ENCODE peak calls at places on chromosomes 5 and 9, in four cellular contexts. O is thoracic aorta, I is A673, Z is dorsolateral prefrontal cortex. F is an unnamed sample.

GRCh38 chr5:98296426-98296825 is 477.0 kb upstream of the RGMB start:
- DNase-seq in O (no peak), I (no peak), Z (no peak), F (peak; percentile 18)

GRCh38 chr9:100322954-100323536 is 29.7 kb downstream of the TEX10 start:
- DNase-seq in O (no peak), I (peak; percentile 65), Z (no peak), F (peak; percentile 63)

GRCh38 chr9:33403941-33404781 is 1.8 kb upstream of the AQP7 start:
- DNase-seq in I (no peak), Z (no peak), O (no peak), F (no peak)

GRCh38 chr9:33320568-33321261 is 30.4 kb downstream of the NFX1 start:
- DNase-seq in I (peak; percentile 73), O (no peak), Z (no peak), F (no peak)

GRCh38 chr5:179152941-179153340 is 92.8 kb downstream of the ZNF354C start:
- DNase-seq in Z (no peak), I (no peak), O (no peak), F (no peak)

GRCh38 chr5:42250-42649 is 49.7 kb upstream of the PLEKHG4B start:
- DNase-seq in O (no peak), Z (no peak), I (no peak), F (peak; percentile 49)

GRCh38 chr5:38250752-38251448 is 7.5 kb upstream of the EGFLAM start:
- DNase-seq in Z (no peak), O (no peak), I (no peak), F (peak; percentile 45)

GRCh38 chr9:91422832-91423711 is 560 bp downstream of the NFIL3 start:
- DNase-seq in O (peak; percentile 24), Z (peak; percentile 48), I (peak; percentile 82), F (peak; percentile 77)

GRCh38 chr5:107966216-107966615 is 295.5 kb upstream of the EFNA5 start:
- DNase-seq in O (no peak), Z (no peak), I (no peak), F (peak; percentile 69)

GRCh38 chr5:39678533-39678932 is 253.8 kb upstream of the DAB2 start:
- DNase-seq in I (no peak), O (no peak), Z (no peak), F (no peak)

GRCh38 chr9:108205276-108205675 is 650.5 kb downstream of the ACTL7B start:
- DNase-seq in O (no peak), I (no peak), Z (no peak), F (no peak)

GRCh38 chr9:83570359-83570758 is 32.2 kb upstream of the FRMD3 start:
- DNase-seq in O (no peak), I (no peak), Z (no peak), F (no peak)

GRCh38 chr9:8816361-8816760 is 1016.8 kb upstream of the DMAC1 start:
- DNase-seq in Z (no peak), O (no peak), I (no peak), F (peak; percentile 93)

GRCh38 chr9:95947118-95947517 is 71.6 kb downstream of the ERCC6L2 start:
- DNase-seq in I (no peak), Z (no peak), O (no peak), F (no peak)

GRCh38 chr9:112044183-112044582 is 130.9 kb downstream of the SUSD1 start:
- DNase-seq in Z (no peak), O (no peak), I (no peak), F (no peak)

GRCh38 chr9:84711936-84712335 is 42.4 kb downstream of the NTRK2 start:
- DNase-seq in I (no peak), O (no peak), Z (no peak), F (no peak)

GRCh38 chr5:113214606-113215323 is 220.0 kb downstream of the TSSK1B start:
- DNase-seq in I (no peak), Z (no peak), O (no peak), F (peak; percentile 65)

GRCh38 chr9:23811633-23812032 is 14.4 kb downstream of the ELAVL2 start:
- DNase-seq in Z (no peak), I (no peak), O (no peak), F (no peak)

GRCh38 chr5:170861855-170862766 is at the start of gene RANBP17:
- DNase-seq in I (no peak), Z (no peak), O (no peak), F (peak; percentile 93)

GRCh38 chr5:150625164-150625535 is 15.3 kb upstream of the SYNPO start:
- DNase-seq in Z (no peak), O (no peak), I (no peak), F (no peak)

GRCh38 chr9:106878081-106878837 is 15.3 kb downstream of the ZNF462 start:
- DNase-seq in O (no peak), Z (no peak), I (no peak), F (peak; percentile 63)

GRCh38 chr5:68441309-68441708 is 225.8 kb downstream of the PIK3R1 start:
- DNase-seq in O (no peak), Z (no peak), I (no peak), F (no peak)

GRCh38 chr5:73318308-73318719 is 130.3 kb downstream of the FOXD1 start:
- DNase-seq in Z (no peak), O (no peak), I (no peak), F (no peak)

GRCh38 chr9:115154969-115155534 is 37.1 kb upstream of the TNC start:
- DNase-seq in I (no peak), Z (peak; percentile 28), O (no peak), F (no peak)

GRCh38 chr5:36202521-36202961 is 39.2 kb downstream of the NADK2 start:
- DNase-seq in O (no peak), Z (no peak), I (peak; percentile 15), F (no peak)

GRCh38 chr5:160651682-160652645 is 200.0 kb downstream of the ATP10B start:
- DNase-seq in I (no peak), Z (no peak), O (no peak), F (no peak)

GRCh38 chr5:369151-369939 is 47.8 kb downstream of the AHRR start:
- DNase-seq in I (no peak), Z (peak; percentile 13), O (no peak), F (no peak)

GRCh38 chr5:123155511-123155923 is 66.5 kb downstream of the PRDM6 start:
- DNase-seq in O (no peak), I (no peak), Z (no peak), F (no peak)

GRCh38 chr9:77257275-77257674 is 79.9 kb downstream of the VPS13A start:
- DNase-seq in O (no peak), Z (no peak), I (no peak), F (no peak)

GRCh38 chr5:61329729-61330128 is 2.3 kb upstream of the ZSWIM6 start:
- DNase-seq in I (peak; percentile 45), Z (no peak), O (no peak), F (no peak)

GRCh38 chr9:128528445-128529160 is 23.8 kb upstream of the SPTAN1 start:
- DNase-seq in I (no peak), Z (no peak), O (no peak), F (no peak)

GRCh38 chr5:102561894-102562760 is 63.3 kb upstream of the SLCO6A1 start:
- DNase-seq in O (no peak), I (peak; percentile 72), Z (no peak), F (peak; percentile 90)

GRCh38 chr9:130262771-130263170 is 2.8 kb upstream of the HMCN2 start:
- DNase-seq in I (no peak), Z (no peak), O (no peak), F (no peak)

GRCh38 chr9:130265431-130266235 is at the start of gene HMCN2:
- DNase-seq in O (no peak), I (no peak), Z (no peak), F (peak; percentile 74)

GRCh38 chr9:130262061-130262745 is 3.4 kb upstream of the HMCN2 start:
- DNase-seq in Z (no peak), O (no peak), I (no peak), F (no peak)

GRCh38 chr9:130264414-130265350 is 878 bp upstream of the HMCN2 start:
- DNase-seq in Z (no peak), O (no peak), I (no peak), F (peak; percentile 22)

DNA sequence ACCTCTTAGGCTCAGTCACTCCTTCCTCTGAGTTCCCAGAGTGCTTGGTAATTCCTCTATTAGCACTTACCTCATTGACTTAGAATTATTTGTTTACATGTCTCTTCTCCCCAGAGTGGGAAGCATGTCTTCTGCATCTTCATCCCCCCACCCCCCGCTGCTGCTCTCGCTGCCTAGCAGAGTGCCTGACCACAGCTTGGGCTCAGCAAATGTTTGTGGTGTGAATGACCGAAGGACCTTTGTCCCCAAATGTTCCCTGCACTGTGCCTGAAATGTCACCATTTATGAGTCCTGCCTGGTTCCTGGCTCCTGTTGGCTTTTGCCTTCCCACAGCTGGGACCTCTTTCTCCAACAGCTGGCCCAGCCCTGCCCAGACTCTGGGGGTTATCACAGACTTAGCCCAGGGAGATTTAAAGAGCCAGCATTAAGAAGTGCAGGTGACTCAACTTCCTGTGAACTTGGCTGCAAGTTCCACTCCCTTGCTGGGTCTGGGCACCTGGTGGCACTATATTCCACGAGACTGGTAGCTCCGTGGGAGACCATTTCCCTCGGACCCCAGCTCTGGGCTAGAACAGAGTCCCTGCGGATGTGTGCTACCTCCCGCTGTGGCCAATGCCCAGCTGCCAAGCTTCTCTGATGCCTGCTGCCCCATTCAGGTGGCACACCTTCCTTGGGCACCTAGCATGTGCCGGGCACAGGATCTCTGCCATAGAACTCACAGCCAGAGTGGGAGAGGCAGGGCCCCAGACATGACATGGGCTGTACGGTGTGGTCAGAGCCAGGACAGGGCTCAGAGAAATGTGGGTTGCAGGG is 1.8 kb upstream of the HMCN2 start:
- DNase-seq in I (no peak), O (no peak), Z (no peak), F (peak; percentile 82)
- H3K27me3 ChIP-seq in I (peaks cover 74% of the 10 kb centered on the region), O (peaks cover 11% of the 10 kb centered on the region), Z (peaks cover 53% of the 10 kb centered on the region), F (no peaks in the 10 kb centered on the region)

DNA sequence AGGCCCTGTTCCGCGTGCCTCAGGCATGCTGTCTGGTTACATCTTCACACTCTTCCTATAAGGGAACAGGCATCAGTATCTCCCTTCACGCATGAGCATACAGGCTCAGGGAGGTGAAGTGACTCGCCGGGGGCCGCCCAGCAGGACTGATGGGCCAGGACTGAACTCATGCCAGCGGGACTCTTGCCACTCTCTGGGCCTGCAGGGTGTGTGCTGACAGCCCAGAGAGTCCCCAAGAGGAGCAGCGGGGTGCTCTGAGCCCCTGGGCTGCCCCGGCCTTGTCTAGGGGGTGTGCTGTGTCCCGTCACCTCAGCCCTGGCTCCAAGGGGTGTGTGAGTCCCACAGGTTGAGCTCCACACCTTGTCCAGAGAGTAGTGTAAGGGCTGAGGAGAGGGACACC is 9.9 kb downstream of the KCNT1 start:
- DNase-seq in O (no peak), Z (no peak), I (no peak), F (no peak)
- H3K27me3 ChIP-seq in O (no peaks in the 10 kb centered on the region), Z (peaks cover 37% of the 10 kb centered on the region), I (peaks cover 35% of the 10 kb centered on the region), F (peaks cover 5% of the 10 kb centered on the region)

GRCh38 chr9:93513606-93514005 is 60.2 kb upstream of the FAM120AOS start:
- DNase-seq in Z (no peak), O (no peak), I (no peak), F (no peak)

GRCh38 chr9:93507780-93508179 is 54.4 kb upstream of the FAM120AOS start:
- DNase-seq in O (no peak), Z (no peak), I (no peak), F (no peak)

GRCh38 chr9:93508207-93508606 is 54.8 kb upstream of the FAM120AOS start:
- DNase-seq in Z (no peak), O (no peak), I (no peak), F (no peak)

GRCh38 chr9:93509084-93509483 is 55.7 kb upstream of the FAM120AOS start:
- DNase-seq in Z (no peak), I (no peak), O (no peak), F (peak; percentile 5)

GRCh38 chr9:93510041-93510440 is 56.7 kb upstream of the FAM120AOS start:
- DNase-seq in Z (no peak), I (no peak), O (no peak), F (no peak)
- H3K27me3 ChIP-seq in Z (no peaks in the 10 kb centered on the region), I (no peaks in the 10 kb centered on the region), O (no peaks in the 10 kb centered on the region), F (no peaks in the 10 kb centered on the region)

GRCh38 chr9:135134253-135135028 is 47.0 kb downstream of the OLFM1 start:
- DNase-seq in Z (no peak), O (no peak), I (peak; percentile 60), F (no peak)
- H3K27me3 ChIP-seq in Z (no peaks in the 10 kb centered on the region), O (no peaks in the 10 kb centered on the region), I (no peaks in the 10 kb centered on the region), F (no peaks in the 10 kb centered on the region)

GRCh38 chr9:126619336-126619919 is 5.7 kb downstream of the LMX1B start:
- DNase-seq in O (no peak), I (no peak), Z (no peak), F (no peak)
- H3K27me3 ChIP-seq in O (peaks cover 11% of the 10 kb centered on the region), I (peaks cover 100% of the 10 kb centered on the region), Z (peaks cover 100% of the 10 kb centered on the region), F (peaks cover 93% of the 10 kb centered on the region)